ENCODE peak calls at places on chromosomes 11 and 22, in six cellular contexts. V, H, W, J, S and N are unnamed samples.

GRCh38 chr22:44317886-44318637 is 5.3 kb upstream of the SHISAL1 start:
- DNase-seq in V (no peak), H (no peak), W (no peak), J (no peak), S (no peak), N (no peak)

GRCh38 chr11:67400942-67401494 is 640 bp downstream of the PPP1CA start:
- DNase-seq in V (no peak), H (no peak), W (no peak), J (no peak), S (no peak), N (no peak)

GRCh38 chr11:86940122-86940777 is 14.9 kb downstream of the FZD4 start:
- DNase-seq in V (peak), H (no peak), W (peak), J (peak), S (peak), N (peak)

GRCh38 chr11:121716060-121716459 is 263.3 kb upstream of the SORL1-AS1 start:
- DNase-seq in V (no peak), H (no peak), W (no peak), J (no peak), S (no peak), N (no peak)

GRCh38 chr11:45461514-45461913 is 175.4 kb upstream of the SYT13 start:
- DNase-seq in V (no peak), H (no peak), W (no peak), J (no peak), S (no peak), N (no peak)

GRCh38 chr11:72591785-72592490 is 82.3 kb downstream of the PDE2A start:
- DNase-seq in V (no peak), H (no peak), W (no peak), J (no peak), S (no peak), N (peak)

GRCh38 chr22:43313497-43314474 is 29.4 kb downstream of the SCUBE1 start:
- DNase-seq in V (peak), H (no peak), W (peak), J (peak), S (no peak), N (no peak)

GRCh38 chr11:120384476-120384875 is 48.3 kb downstream of the ARHGEF12 start:
- DNase-seq in V (no peak), H (no peak), W (no peak), J (no peak), S (no peak), N (no peak)

GRCh38 chr11:45929486-45930030 is 7.1 kb downstream of the LARGE2 start:
- DNase-seq in V (no peak), H (no peak), W (no peak), J (no peak), S (no peak), N (no peak)

GRCh38 chr11:59802639-59803176 is 7.9 kb downstream of the MRPL16 start:
- DNase-seq in V (no peak), H (peak), W (no peak), J (peak), S (no peak), N (peak)

GRCh38 chr22:37932821-37933578 is 20.4 kb downstream of the C22orf23 start:
- DNase-seq in V (no peak), H (no peak), W (no peak), J (peak), S (peak), N (peak)

GRCh38 chr11:131712897-131713296 is 342.5 kb downstream of the NTM start:
- DNase-seq in V (no peak), H (no peak), W (no peak), J (no peak), S (no peak), N (no peak)

GRCh38 chr22:41935015-41935908 is 8.7 kb upstream of the TNFRSF13C start:
- DNase-seq in V (no peak), H (no peak), W (peak), J (no peak), S (no peak), N (no peak)

GRCh38 chr11:72687326-72687725 is 13.1 kb upstream of the PDE2A start:
- DNase-seq in V (no peak), H (no peak), W (no peak), J (no peak), S (no peak), N (no peak)

GRCh38 chr22:20957118-20957690 is 9.9 kb upstream of the AIFM3 start:
- DNase-seq in V (peak), H (no peak), W (no peak), J (no peak), S (peak), N (peak)

GRCh38 chr11:100684101-100685065 is 2.7 kb upstream of the ARHGAP42 start:
- DNase-seq in V (no peak), H (peak), W (no peak), J (no peak), S (no peak), N (no peak)

GRCh38 chr22:38924197-38924952 is 33.0 kb upstream of the APOBEC3A start:
- DNase-seq in V (peak), H (peak), W (peak), J (peak), S (peak), N (peak)

GRCh38 chr22:32335471-32335870 is 22.2 kb upstream of the RFPL3 start:
- DNase-seq in V (no peak), H (no peak), W (no peak), J (peak), S (peak), N (no peak)

GRCh38 chr11:63918576-63919171 is 1.7 kb upstream of the RCOR2 start:
- DNase-seq in V (no peak), H (no peak), W (no peak), J (no peak), S (no peak), N (no peak)

GRCh38 chr11:25838918-25839611 is 492.9 kb upstream of the ANO3 start:
- DNase-seq in V (no peak), H (no peak), W (no peak), J (no peak), S (no peak), N (no peak)

GRCh38 chr11:71186861-71187260 is 65.5 kb downstream of the SHANK2 start:
- DNase-seq in V (no peak), H (no peak), W (no peak), J (no peak), S (no peak), N (no peak)

GRCh38 chr11:122917311-122917710 is 34.8 kb downstream of the JHY start:
- DNase-seq in V (no peak), H (no peak), W (no peak), J (no peak), S (no peak), N (peak)

GRCh38 chr22:49188591-49188990 is 639.1 kb downstream of the BRD1 start:
- DNase-seq in V (no peak), H (no peak), W (no peak), J (no peak), S (no peak), N (no peak)

GRCh38 chr22:41822289-41823057 is 10.4 kb upstream of the SREBF2 start:
- DNase-seq in V (no peak), H (peak), W (no peak), J (no peak), S (no peak), N (peak)

GRCh38 chr11:68954970-68955958 is 25.5 kb downstream of the MRGPRD start:
- DNase-seq in V (peak), H (no peak), W (peak), J (peak), S (peak), N (no peak)

GRCh38 chr11:96390403-96390830 is 604 bp downstream of the JRKL start:
- DNase-seq in V (no peak), H (no peak), W (no peak), J (no peak), S (no peak), N (no peak)

GRCh38 chr22:29798318-29798717 is 31.1 kb downstream of the UQCR10 start:
- DNase-seq in V (no peak), H (no peak), W (no peak), J (no peak), S (no peak), N (no peak)

GRCh38 chr11:17075506-17075905 is 2.0 kb downstream of the RPS13 start:
- DNase-seq in V (no peak), H (no peak), W (no peak), J (no peak), S (no peak), N (no peak)

GRCh38 chr11:72706579-72706978 is 32.4 kb upstream of the PDE2A start:
- DNase-seq in V (no peak), H (no peak), W (no peak), J (no peak), S (no peak), N (no peak)

GRCh38 chr22:23499845-23500500 is 80.1 kb downstream of the IGLL1 start:
- DNase-seq in V (no peak), H (no peak), W (no peak), J (no peak), S (no peak), N (no peak)

GRCh38 chr11:130549393-130549999 is 101.1 kb downstream of the ADAMTS15 start:
- DNase-seq in V (no peak), H (no peak), W (no peak), J (no peak), S (no peak), N (no peak)

GRCh38 chr11:130550984-130551383 is 102.5 kb downstream of the ADAMTS15 start:
- DNase-seq in V (no peak), H (no peak), W (no peak), J (no peak), S (no peak), N (no peak)

GRCh38 chr11:130548491-130548833 is 100.0 kb downstream of the ADAMTS15 start:
- DNase-seq in V (no peak), H (no peak), W (no peak), J (no peak), S (no peak), N (no peak)

GRCh38 chr11:130551388-130551787 is 102.9 kb downstream of the ADAMTS15 start:
- DNase-seq in V (no peak), H (no peak), W (no peak), J (no peak), S (no peak), N (no peak)

GRCh38 chr11:130550160-130550559 is 101.7 kb downstream of the ADAMTS15 start:
- DNase-seq in V (no peak), H (no peak), W (no peak), J (no peak), S (no peak), N (no peak)
- TF ChIP-seq POLR2A in V (no peak), H (no peak), W (no peak), J (no peak), S (no peak), N (no peak)

GRCh38 chr11:113247231-113247630 is 67.2 kb upstream of the TTC12 start:
- DNase-seq in V (no peak), H (no peak), W (no peak), J (no peak), S (no peak), N (no peak)

GRCh38 chr11:113251281-113251680 is 63.1 kb upstream of the TTC12 start:
- DNase-seq in V (no peak), H (no peak), W (no peak), J (no peak), S (no peak), N (no peak)

GRCh38 chr11:113248702-113249490 is 65.5 kb upstream of the TTC12 start:
- DNase-seq in V (no peak), H (no peak), W (no peak), J (no peak), S (no peak), N (no peak)

GRCh38 chr11:113249786-113250185 is 64.6 kb upstream of the TTC12 start:
- DNase-seq in V (no peak), H (no peak), W (no peak), J (no peak), S (no peak), N (no peak)

DNA sequence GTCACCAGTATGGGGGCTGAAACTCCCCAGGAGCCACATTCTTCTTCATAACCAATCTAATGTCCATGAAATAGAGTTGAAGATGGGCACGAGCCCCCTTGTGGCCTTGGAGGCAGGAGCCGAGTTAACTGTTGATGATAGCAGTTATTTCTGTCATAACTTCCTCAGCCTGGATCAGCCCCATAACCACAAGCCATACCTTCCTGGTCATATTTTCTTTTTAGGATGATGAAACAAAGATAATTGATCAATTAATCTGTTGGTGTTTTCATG is 65.0 kb upstream of the TTC12 start:
- DNase-seq in V (no peak), H (no peak), W (no peak), J (no peak), S (no peak), N (no peak)
- H3K27ac ChIP-seq in V (no peak), H (no peak), W (no peak), J (no peak), S (no peak), N (no peak)

DNA sequence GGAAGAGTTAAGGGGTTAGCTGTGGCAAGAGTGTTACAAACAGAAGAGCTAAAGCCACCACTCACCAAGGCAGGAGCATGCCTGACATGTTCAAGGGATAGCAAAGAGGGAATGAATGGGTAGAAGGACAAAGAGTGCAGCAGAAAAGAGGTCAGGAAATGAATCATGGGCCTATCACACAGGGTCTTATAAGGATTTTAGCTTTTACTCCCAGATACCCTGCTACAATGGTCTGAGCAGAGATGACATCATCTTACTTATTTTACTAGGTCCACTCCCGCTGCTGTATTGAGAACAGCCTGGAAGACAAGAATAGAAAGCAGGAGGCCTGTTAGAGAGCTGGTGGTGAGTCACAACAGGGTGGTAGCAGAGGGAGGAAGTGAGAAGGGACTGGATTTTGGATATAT is 9.8 kb downstream of the TRAF6 start:
- DNase-seq in V (peak), H (no peak), W (peak), J (no peak), S (no peak), N (no peak)
- TF ChIP-seq POLR2A in V (no peak), H (no peak), W (no peak), J (no peak), S (no peak), N (no peak)

DNA sequence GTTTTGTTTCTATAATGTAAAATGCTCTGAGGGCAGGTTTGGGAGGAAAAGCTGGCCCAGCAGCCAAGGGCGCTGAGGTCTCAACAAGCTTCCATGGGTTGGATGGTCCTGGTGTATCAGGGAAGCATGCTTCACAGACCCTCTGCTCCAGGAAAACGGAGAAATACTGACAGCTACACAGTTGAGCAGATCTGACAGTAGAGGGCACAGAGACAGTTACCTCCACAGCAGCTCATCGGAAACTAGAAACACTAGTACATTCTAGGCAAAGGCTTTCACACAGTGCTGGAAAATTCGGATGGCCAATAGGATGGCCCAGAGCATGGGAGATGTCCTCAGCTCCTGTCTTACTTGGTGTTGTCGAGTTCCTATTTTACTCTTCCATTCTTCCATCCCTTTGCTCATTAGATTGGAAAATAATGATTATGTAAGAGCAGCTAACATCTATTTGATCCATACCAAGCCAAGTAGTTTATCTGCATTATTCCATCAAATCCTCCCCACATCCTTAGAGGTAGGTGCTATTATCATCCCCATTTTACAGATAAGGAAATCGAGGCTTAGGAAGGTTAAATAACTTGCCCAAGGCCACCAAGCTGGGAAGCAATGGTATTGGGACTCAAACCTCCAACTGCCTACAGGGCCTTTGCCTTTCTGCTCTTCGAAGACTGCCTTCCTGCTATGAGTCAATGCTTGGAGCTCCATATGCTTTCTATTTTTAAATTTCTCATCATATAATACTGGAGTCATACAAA is 28.3 kb downstream of the LMO2 start:
- DNase-seq in V (no peak), H (no peak), W (no peak), J (no peak), S (no peak), N (no peak)
- H3K27ac ChIP-seq in V (no peak), H (no peak), W (no peak), J (no peak), S (no peak), N (no peak)

GRCh38 chr22:31288496-31289235 is 3.6 kb downstream of the PIK3IP1 start:
- DNase-seq in V (no peak), H (no peak), W (no peak), J (no peak), S (no peak), N (no peak)

GRCh38 chr22:31289335-31289734 is 3.0 kb downstream of the PIK3IP1 start:
- DNase-seq in V (peak), H (no peak), W (no peak), J (no peak), S (peak), N (no peak)

GRCh38 chr22:31291403-31291715 is 929 bp downstream of the PIK3IP1 start:
- DNase-seq in V (no peak), H (no peak), W (no peak), J (no peak), S (no peak), N (no peak)

GRCh38 chr22:31290494-31291402 is 1.5 kb downstream of the PIK3IP1 start:
- DNase-seq in V (peak), H (peak), W (peak), J (peak), S (peak), N (peak)

GRCh38 chr22:31291716-31292644 is at the start of gene PIK3IP1:
- DNase-seq in V (peak), H (peak), W (peak), J (peak), S (peak), N (peak)
- TF ChIP-seq POLR2A in V (peak), H (no peak), W (peak), J (peak), S (peak), N (peak)